ENCODE peak calls at places on chromosome 12, in five cellular contexts. One of them, this sample, is unnamed.

GRCh38 chr12:104588048-104588942 is 131.5 kb downstream of the CHST11 start:
- DNase-seq in lower leg skin: no peak
- DNase-seq in cardiac fibroblast: peak; percentile 87
- DNase-seq in PC-9: peak; percentile 90
- DNase-seq in thoracic aorta: no peak
- DNase-seq in this sample: no peak

GRCh38 chr12:53502331-53502730 is 1.2 kb downstream of the TARBP2 start:
- DNase-seq in cardiac fibroblast: peak; percentile 46
- DNase-seq in PC-9: no peak
- DNase-seq in lower leg skin: no peak
- DNase-seq in thoracic aorta: no peak
- DNase-seq in this sample: no peak

GRCh38 chr12:114006482-114007425 is 40.6 kb upstream of the RBM19 start:
- DNase-seq in PC-9: no peak
- DNase-seq in cardiac fibroblast: no peak
- DNase-seq in lower leg skin: no peak
- DNase-seq in thoracic aorta: no peak
- DNase-seq in this sample: no peak

GRCh38 chr12:66087365-66087943 is 43.1 kb downstream of the LLPH start:
- DNase-seq in cardiac fibroblast: peak; percentile 87
- DNase-seq in PC-9: peak; percentile 56
- DNase-seq in lower leg skin: peak; percentile 51
- DNase-seq in thoracic aorta: peak; percentile 14
- DNase-seq in this sample: no peak

GRCh38 chr12:76621582-76622024 is 62.0 kb upstream of the OSBPL8 start:
- DNase-seq in PC-9: peak; percentile 51
- DNase-seq in cardiac fibroblast: peak; percentile 85
- DNase-seq in thoracic aorta: peak; percentile 20
- DNase-seq in lower leg skin: peak; percentile 68
- DNase-seq in this sample: no peak

GRCh38 chr12:121295123-121295745 is 1.3 kb downstream of the CAMKK2 start:
- DNase-seq in cardiac fibroblast: no peak
- DNase-seq in thoracic aorta: no peak
- DNase-seq in lower leg skin: no peak
- DNase-seq in PC-9: no peak
- DNase-seq in this sample: no peak

GRCh38 chr12:85369365-85370154 is 89.5 kb downstream of the ALX1 start:
- DNase-seq in cardiac fibroblast: no peak
- DNase-seq in PC-9: no peak
- DNase-seq in lower leg skin: no peak
- DNase-seq in thoracic aorta: no peak
- DNase-seq in this sample: no peak

GRCh38 chr12:25372002-25372401 is 121.3 kb upstream of the KRAS start:
- DNase-seq in PC-9: no peak
- DNase-seq in thoracic aorta: no peak
- DNase-seq in lower leg skin: no peak
- DNase-seq in cardiac fibroblast: no peak
- DNase-seq in this sample: no peak

GRCh38 chr12:124623344-124623885 is 56.0 kb upstream of the NCOR2 start:
- DNase-seq in PC-9: no peak
- DNase-seq in cardiac fibroblast: no peak
- DNase-seq in thoracic aorta: no peak
- DNase-seq in lower leg skin: no peak
- DNase-seq in this sample: no peak

GRCh38 chr12:124752437-124753229 is 111.0 kb downstream of the SCARB1 start:
- DNase-seq in lower leg skin: no peak
- DNase-seq in cardiac fibroblast: peak; percentile 84
- DNase-seq in PC-9: no peak
- DNase-seq in thoracic aorta: no peak
- DNase-seq in this sample: no peak

GRCh38 chr12:33828326-33828725 is 194.0 kb upstream of the ALG10 start:
- DNase-seq in cardiac fibroblast: no peak
- DNase-seq in thoracic aorta: no peak
- DNase-seq in lower leg skin: no peak
- DNase-seq in PC-9: no peak
- DNase-seq in this sample: no peak

GRCh38 chr12:108313609-108314331 is 25.3 kb downstream of the CMKLR1 start:
- DNase-seq in thoracic aorta: no peak
- DNase-seq in cardiac fibroblast: no peak
- DNase-seq in lower leg skin: no peak
- DNase-seq in PC-9: no peak
- DNase-seq in this sample: no peak

GRCh38 chr12:57124259-57124877 is 3.9 kb upstream of the LRP1 start:
- DNase-seq in PC-9: peak; percentile 62
- DNase-seq in thoracic aorta: no peak
- DNase-seq in cardiac fibroblast: peak; percentile 84
- DNase-seq in lower leg skin: peak; percentile 76
- DNase-seq in this sample: peak; percentile 92

GRCh38 chr12:56392331-56392730 is 29.7 kb upstream of the APOF start:
- DNase-seq in lower leg skin: no peak
- DNase-seq in PC-9: no peak
- DNase-seq in thoracic aorta: no peak
- DNase-seq in cardiac fibroblast: no peak
- DNase-seq in this sample: no peak

GRCh38 chr12:88546851-88547250 is 33.4 kb downstream of the KITLG start:
- DNase-seq in cardiac fibroblast: peak; percentile 83
- DNase-seq in lower leg skin: no peak
- DNase-seq in PC-9: no peak
- DNase-seq in thoracic aorta: no peak
- DNase-seq in this sample: no peak

GRCh38 chr12:21559855-21560569 is 33.9 kb downstream of the SPX start:
- DNase-seq in cardiac fibroblast: peak; percentile 95
- DNase-seq in thoracic aorta: no peak
- DNase-seq in lower leg skin: no peak
- DNase-seq in PC-9: no peak
- DNase-seq in this sample: no peak

GRCh38 chr12:39287817-39288216 is 155.1 kb downstream of the KIF21A start:
- DNase-seq in PC-9: no peak
- DNase-seq in thoracic aorta: no peak
- DNase-seq in cardiac fibroblast: no peak
- DNase-seq in lower leg skin: no peak
- DNase-seq in this sample: no peak

GRCh38 chr12:72093424-72093823 is 154.8 kb downstream of the TPH2 start:
- DNase-seq in thoracic aorta: no peak
- DNase-seq in PC-9: no peak
- DNase-seq in cardiac fibroblast: no peak
- DNase-seq in lower leg skin: no peak
- DNase-seq in this sample: no peak

GRCh38 chr12:63916561-63917476 is 72.3 kb downstream of the SRGAP1 start:
- DNase-seq in cardiac fibroblast: peak; percentile 75
- DNase-seq in PC-9: no peak
- DNase-seq in lower leg skin: no peak
- DNase-seq in thoracic aorta: no peak
- DNase-seq in this sample: no peak

GRCh38 chr12:867905-868304 is 81.6 kb downstream of the RAD52 start:
- DNase-seq in lower leg skin: no peak
- DNase-seq in PC-9: no peak
- DNase-seq in cardiac fibroblast: no peak
- DNase-seq in thoracic aorta: no peak
- DNase-seq in this sample: no peak

GRCh38 chr12:96015672-96016071 is 19.5 kb upstream of the HAL start:
- DNase-seq in thoracic aorta: no peak
- DNase-seq in lower leg skin: no peak
- DNase-seq in PC-9: no peak
- DNase-seq in cardiac fibroblast: peak; percentile 47
- DNase-seq in this sample: no peak

GRCh38 chr12:4153343-4153892 is 120.1 kb upstream of the CCND2 start:
- DNase-seq in lower leg skin: no peak
- DNase-seq in PC-9: no peak
- DNase-seq in cardiac fibroblast: no peak
- DNase-seq in thoracic aorta: no peak
- DNase-seq in this sample: peak; percentile 36

GRCh38 chr12:42588308-42588836 is 1.2 kb downstream of the PRICKLE1 start:
- DNase-seq in PC-9: no peak
- DNase-seq in lower leg skin: no peak
- DNase-seq in thoracic aorta: no peak
- DNase-seq in cardiac fibroblast: no peak
- DNase-seq in this sample: no peak

GRCh38 chr12:95002754-95003153 is 743 bp downstream of the NDUFA12 start:
- DNase-seq in cardiac fibroblast: peak; percentile 5
- DNase-seq in PC-9: no peak
- DNase-seq in thoracic aorta: no peak
- DNase-seq in lower leg skin: no peak
- DNase-seq in this sample: no peak

GRCh38 chr12:2853626-2854025 is 3.2 kb downstream of the TEX52 start:
- DNase-seq in PC-9: peak; percentile 79
- DNase-seq in lower leg skin: peak; percentile 59
- DNase-seq in thoracic aorta: peak; percentile 43
- DNase-seq in cardiac fibroblast: peak; percentile 82
- DNase-seq in this sample: peak; percentile 94

GRCh38 chr12:119689935-119690500 is 22.1 kb downstream of the PRKAB1 start:
- DNase-seq in lower leg skin: no peak
- DNase-seq in PC-9: no peak
- DNase-seq in cardiac fibroblast: no peak
- DNase-seq in thoracic aorta: no peak
- DNase-seq in this sample: no peak

GRCh38 chr12:608413-608812 is 54.8 kb downstream of the NINJ2 start:
- DNase-seq in PC-9: no peak
- DNase-seq in cardiac fibroblast: no peak
- DNase-seq in lower leg skin: no peak
- DNase-seq in thoracic aorta: no peak
- DNase-seq in this sample: no peak

GRCh38 chr12:84811291-84811690 is 101.3 kb downstream of the SLC6A15 start:
- DNase-seq in cardiac fibroblast: peak; percentile 4
- DNase-seq in lower leg skin: no peak
- DNase-seq in PC-9: no peak
- DNase-seq in thoracic aorta: no peak
- DNase-seq in this sample: no peak

GRCh38 chr12:49482095-49483051 is 56.5 kb upstream of the KCNH3 start:
- DNase-seq in thoracic aorta: no peak
- DNase-seq in lower leg skin: no peak
- DNase-seq in PC-9: peak; percentile 26
- DNase-seq in cardiac fibroblast: peak; percentile 39
- DNase-seq in this sample: no peak

GRCh38 chr12:106170285-106170684 is 31.5 kb upstream of the NUAK1 start:
- DNase-seq in cardiac fibroblast: peak; percentile 75
- DNase-seq in lower leg skin: peak; percentile 55
- DNase-seq in thoracic aorta: no peak
- DNase-seq in PC-9: peak; percentile 4
- DNase-seq in this sample: no peak

GRCh38 chr12:1842905-1843640 is 22.7 kb downstream of the LRTM2 start:
- DNase-seq in cardiac fibroblast: no peak
- DNase-seq in PC-9: no peak
- DNase-seq in lower leg skin: no peak
- DNase-seq in thoracic aorta: no peak
- DNase-seq in this sample: peak; percentile 76

GRCh38 chr12:25976289-25976688 is 17.8 kb downstream of the RASSF8 start:
- DNase-seq in lower leg skin: no peak
- DNase-seq in cardiac fibroblast: no peak
- DNase-seq in thoracic aorta: no peak
- DNase-seq in PC-9: no peak
- DNase-seq in this sample: no peak

GRCh38 chr12:74620932-74621331 is 83.3 kb downstream of the ATXN7L3B start:
- DNase-seq in lower leg skin: no peak
- DNase-seq in cardiac fibroblast: no peak
- DNase-seq in PC-9: no peak
- DNase-seq in thoracic aorta: no peak
- DNase-seq in this sample: no peak

GRCh38 chr12:121801601-121802484 is 2.0 kb upstream of the SETD1B start:
- DNase-seq in thoracic aorta: no peak
- DNase-seq in PC-9: no peak
- DNase-seq in cardiac fibroblast: peak; percentile 66
- DNase-seq in lower leg skin: no peak
- DNase-seq in this sample: no peak

GRCh38 chr12:66269757-66270383 is 32.4 kb upstream of the HELB start:
- DNase-seq in thoracic aorta: no peak
- DNase-seq in cardiac fibroblast: peak; percentile 71
- DNase-seq in PC-9: no peak
- DNase-seq in lower leg skin: no peak
- DNase-seq in this sample: no peak

GRCh38 chr12:132379996-132380395 is 50.6 kb upstream of the GALNT9 start:
- DNase-seq in cardiac fibroblast: no peak
- DNase-seq in thoracic aorta: no peak
- DNase-seq in PC-9: no peak
- DNase-seq in lower leg skin: no peak
- DNase-seq in this sample: no peak

GRCh38 chr12:127820846-127821245 is 446.1 kb upstream of the TMEM132C start:
- DNase-seq in PC-9: no peak
- DNase-seq in thoracic aorta: no peak
- DNase-seq in lower leg skin: no peak
- DNase-seq in cardiac fibroblast: no peak
- DNase-seq in this sample: peak; percentile 46

GRCh38 chr12:112684742-112685141 is 106.8 kb upstream of the RPH3A start:
- DNase-seq in PC-9: no peak
- DNase-seq in lower leg skin: no peak
- DNase-seq in cardiac fibroblast: no peak
- DNase-seq in thoracic aorta: no peak
- DNase-seq in this sample: no peak
- TF ChIP-seq CTCF in PC-9: no peak
- TF ChIP-seq CTCF in lower leg skin: no peak
- TF ChIP-seq CTCF in cardiac fibroblast: no peak
- TF ChIP-seq CTCF in thoracic aorta: no peak
- TF ChIP-seq CTCF in this sample: no peak

DNA sequence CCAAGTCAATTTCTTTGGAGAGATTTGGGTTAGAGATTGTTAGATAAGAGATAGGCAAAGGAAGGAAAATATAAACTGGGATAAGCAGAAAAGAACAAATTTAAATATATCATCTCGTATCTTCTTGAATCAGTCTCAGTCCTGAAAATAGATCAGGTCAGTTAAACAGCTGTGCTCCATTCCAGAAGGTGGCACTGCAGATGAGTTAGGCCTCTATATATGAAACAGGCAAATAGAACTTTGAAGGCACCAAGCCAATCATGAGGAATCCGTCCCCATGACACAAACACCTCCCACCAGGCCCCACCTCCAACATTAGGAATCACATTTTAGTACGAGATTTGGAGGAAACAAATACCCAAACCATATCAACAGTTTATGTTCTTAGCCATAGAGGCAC is 605.5 kb upstream of the USP15 start:
- DNase-seq in cardiac fibroblast: no peak
- DNase-seq in lower leg skin: no peak
- DNase-seq in thoracic aorta: no peak
- DNase-seq in PC-9: no peak
- DNase-seq in this sample: no peak
- TF ChIP-seq CTCF in cardiac fibroblast: no peak
- TF ChIP-seq CTCF in lower leg skin: no peak
- TF ChIP-seq CTCF in thoracic aorta: no peak
- TF ChIP-seq CTCF in PC-9: no peak
- TF ChIP-seq CTCF in this sample: no peak

DNA sequence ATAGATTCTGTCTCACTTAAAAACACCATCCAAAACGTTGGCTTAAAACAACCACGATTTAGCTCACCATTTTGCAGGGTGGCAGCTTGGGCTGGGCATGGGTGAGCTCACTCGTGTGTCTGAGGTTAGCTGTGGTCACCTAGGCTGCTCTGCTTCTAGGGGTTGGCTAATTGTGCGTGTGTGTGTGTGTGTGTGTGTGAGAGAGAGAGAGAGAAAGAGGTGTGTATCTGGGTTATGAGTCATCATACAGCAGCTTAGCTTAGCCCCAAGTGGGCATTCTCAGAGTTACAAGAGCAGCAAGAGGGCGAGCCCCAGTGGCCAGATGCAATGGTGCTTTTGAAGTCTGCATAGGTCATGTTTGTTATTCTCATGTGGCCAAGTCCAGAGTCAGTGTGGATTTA is 6.0 kb downstream of the FBXW8 start:
- DNase-seq in thoracic aorta: no peak
- DNase-seq in lower leg skin: no peak
- DNase-seq in PC-9: peak; percentile 62
- DNase-seq in cardiac fibroblast: peak; percentile 82
- DNase-seq in this sample: no peak
- TF ChIP-seq CTCF in thoracic aorta: no peak
- TF ChIP-seq CTCF in lower leg skin: peak; percentile 77
- TF ChIP-seq CTCF in PC-9: peak; percentile 55
- TF ChIP-seq CTCF in cardiac fibroblast: peak; percentile 3
- TF ChIP-seq CTCF in this sample: no peak

GRCh38 chr12:29889737-29890136 is 106.0 kb upstream of the TMTC1 start:
- DNase-seq in thoracic aorta: no peak
- DNase-seq in cardiac fibroblast: peak; percentile 84
- DNase-seq in PC-9: peak; percentile 11
- DNase-seq in lower leg skin: peak; percentile 18
- DNase-seq in this sample: no peak
- TF ChIP-seq CTCF in thoracic aorta: peak; percentile 25
- TF ChIP-seq CTCF in cardiac fibroblast: peak; percentile 80
- TF ChIP-seq CTCF in PC-9: peak; percentile 41
- TF ChIP-seq CTCF in lower leg skin: no peak
- TF ChIP-seq CTCF in this sample: peak; percentile 55

This sample was measured in osteocyte.